ENCODE peak calls at places on chromosomes 7 and 10, in eight cellular contexts. W is A549, H is MCF 10A, R is fibroblast of lung, I is RWPE1, J is endothelial cell, O is AG09309, D is lower lobe of right lung. T is an unnamed sample.
A peak's percentile ranks its signal among the peaks of the same experiment; 100 is the strongest.

GRCh38 chr7:96499532-96499931 is 177.6 kb upstream of the SLC25A13 start:
- DNase-seq in W (no peak), H (no peak), R (no peak), I (no peak), J (no peak), O (no peak), D (no peak), T (no peak)

GRCh38 chr10:35058134-35058533 is 32.0 kb downstream of the CUL2 start:
- DNase-seq in W (peak; percentile 44), H (peak; percentile 79), R (peak; percentile 96), I (peak; percentile 78), J (no peak), O (peak; percentile 78), D (no peak), T (peak; percentile 46)

GRCh38 chr7:66043681-66044497 is 31.7 kb upstream of the ASL start:
- DNase-seq in W (no peak), H (no peak), R (peak; percentile 41), I (no peak), J (peak; percentile 41), O (no peak), D (peak; percentile 81), T (peak; percentile 39)

GRCh38 chr7:81846398-81846797 is 76.6 kb upstream of the HGF start:
- DNase-seq in W (no peak), H (peak; percentile 2), R (peak; percentile 40), I (no peak), J (no peak), O (no peak), D (no peak), T (no peak)

GRCh38 chr7:48031111-48031510 is 2.2 kb upstream of the SUN3 start:
- DNase-seq in W (no peak), H (no peak), R (no peak), I (no peak), J (no peak), O (no peak), D (no peak), T (no peak)

GRCh38 chr7:99096124-99096887 is 47.6 kb downstream of the SMURF1 start:
- DNase-seq in W (no peak), H (no peak), R (no peak), I (no peak), J (no peak), O (no peak), D (no peak), T (no peak)

GRCh38 chr7:157233677-157234076 is 95.0 kb downstream of the UBE3C start:
- DNase-seq in W (no peak), H (peak; percentile 48), R (peak; percentile 13), I (no peak), J (no peak), O (peak; percentile 47), D (no peak), T (no peak)

GRCh38 chr10:125646311-125646710 is 36.7 kb downstream of the TEX36 start:
- DNase-seq in W (no peak), H (no peak), R (no peak), I (no peak), J (no peak), O (no peak), D (no peak), T (no peak)

GRCh38 chr7:7793249-7793648 is 74.8 kb upstream of the RPA3 start:
- DNase-seq in W (no peak), H (no peak), R (no peak), I (no peak), J (no peak), O (no peak), D (no peak), T (no peak)

GRCh38 chr7:7798510-7798909 is 80.1 kb upstream of the RPA3 start:
- DNase-seq in W (no peak), H (no peak), R (no peak), I (no peak), J (no peak), O (no peak), D (no peak), T (no peak)

GRCh38 chr7:7795203-7795602 is 76.8 kb upstream of the RPA3 start:
- DNase-seq in W (no peak), H (no peak), R (no peak), I (no peak), J (no peak), O (no peak), D (no peak), T (no peak)

GRCh38 chr7:7793921-7794320 is 75.5 kb upstream of the RPA3 start:
- DNase-seq in W (no peak), H (no peak), R (no peak), I (no peak), J (no peak), O (no peak), D (no peak), T (no peak)

GRCh38 chr7:7795736-7796135 is 77.3 kb upstream of the RPA3 start:
- DNase-seq in W (peak; percentile 9), H (peak; percentile 12), R (peak; percentile 63), I (peak; percentile 33), J (no peak), O (no peak), D (no peak), T (peak; percentile 44)
- TF ChIP-seq CTCF in W (no peak), H (no peak), R (no peak), I (no peak), J (no peak), O (no peak), D (no peak), T (no peak)

DNA sequence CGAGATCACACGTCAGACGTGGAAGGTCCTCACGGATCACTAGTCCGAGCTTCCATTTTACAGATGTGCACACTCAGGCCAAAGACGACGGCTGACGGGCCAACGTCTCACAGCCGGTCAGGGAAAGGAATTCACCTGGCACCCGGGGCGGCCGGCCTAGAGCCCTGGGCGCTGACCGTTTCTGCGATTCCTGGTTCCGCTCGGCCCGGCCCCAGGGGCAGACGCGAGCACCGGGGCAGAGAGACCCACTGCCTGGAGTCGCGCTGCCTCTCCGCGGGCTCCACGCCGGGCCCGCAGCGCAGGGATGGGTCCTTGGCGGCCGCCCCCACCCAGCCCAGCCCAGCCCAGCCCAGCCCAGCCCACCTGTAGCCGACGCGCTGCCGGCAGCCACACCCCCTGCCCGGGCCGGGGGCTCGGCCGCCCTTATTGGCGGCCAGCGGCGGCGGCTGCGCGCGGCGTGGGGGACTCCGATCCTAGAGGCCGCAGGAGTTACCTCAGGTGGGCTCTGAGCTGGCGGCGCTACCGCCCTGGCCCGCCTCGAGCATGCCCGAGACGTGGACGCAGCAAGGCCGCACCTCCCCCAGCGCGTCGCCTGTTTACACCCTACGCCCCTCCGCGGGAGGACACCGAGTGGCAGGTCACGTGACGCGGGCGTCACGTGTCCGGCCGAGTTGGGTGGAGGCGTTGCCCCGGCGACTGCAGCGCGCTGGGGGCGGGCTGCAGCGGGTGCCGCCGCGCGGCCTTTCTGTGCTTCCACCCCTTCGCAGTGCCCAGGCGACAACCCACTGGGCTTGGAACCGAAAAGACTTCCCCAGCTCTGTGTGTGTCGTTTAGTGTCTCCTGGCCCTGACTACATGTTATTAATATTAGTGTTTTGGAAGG is 78.1 kb downstream of the ZFAND4 start:
- DNase-seq in W (peak; percentile 61), H (peak; percentile 89), R (peak; percentile 89), I (peak; percentile 80), J (peak; percentile 92), O (peak; percentile 62), D (peak; percentile 96), T (peak; percentile 93)
- TF ChIP-seq CTCF in W (no peak), H (no peak), R (no peak), I (no peak), J (no peak), O (peak; percentile 6), D (peak; percentile 16), T (no peak)

GRCh38 chr7:42831953-42832522 is 79.8 kb downstream of the C7orf25 start:
- DNase-seq in W (no peak), H (no peak), R (no peak), I (no peak), J (no peak), O (no peak), D (no peak), T (no peak)

GRCh38 chr7:42833411-42833810 is 78.5 kb downstream of the C7orf25 start:
- DNase-seq in W (no peak), H (no peak), R (peak; percentile 14), I (no peak), J (no peak), O (no peak), D (no peak), T (no peak)

GRCh38 chr7:42832672-42833071 is 79.2 kb downstream of the C7orf25 start:
- DNase-seq in W (no peak), H (no peak), R (no peak), I (no peak), J (no peak), O (no peak), D (no peak), T (no peak)

DNA sequence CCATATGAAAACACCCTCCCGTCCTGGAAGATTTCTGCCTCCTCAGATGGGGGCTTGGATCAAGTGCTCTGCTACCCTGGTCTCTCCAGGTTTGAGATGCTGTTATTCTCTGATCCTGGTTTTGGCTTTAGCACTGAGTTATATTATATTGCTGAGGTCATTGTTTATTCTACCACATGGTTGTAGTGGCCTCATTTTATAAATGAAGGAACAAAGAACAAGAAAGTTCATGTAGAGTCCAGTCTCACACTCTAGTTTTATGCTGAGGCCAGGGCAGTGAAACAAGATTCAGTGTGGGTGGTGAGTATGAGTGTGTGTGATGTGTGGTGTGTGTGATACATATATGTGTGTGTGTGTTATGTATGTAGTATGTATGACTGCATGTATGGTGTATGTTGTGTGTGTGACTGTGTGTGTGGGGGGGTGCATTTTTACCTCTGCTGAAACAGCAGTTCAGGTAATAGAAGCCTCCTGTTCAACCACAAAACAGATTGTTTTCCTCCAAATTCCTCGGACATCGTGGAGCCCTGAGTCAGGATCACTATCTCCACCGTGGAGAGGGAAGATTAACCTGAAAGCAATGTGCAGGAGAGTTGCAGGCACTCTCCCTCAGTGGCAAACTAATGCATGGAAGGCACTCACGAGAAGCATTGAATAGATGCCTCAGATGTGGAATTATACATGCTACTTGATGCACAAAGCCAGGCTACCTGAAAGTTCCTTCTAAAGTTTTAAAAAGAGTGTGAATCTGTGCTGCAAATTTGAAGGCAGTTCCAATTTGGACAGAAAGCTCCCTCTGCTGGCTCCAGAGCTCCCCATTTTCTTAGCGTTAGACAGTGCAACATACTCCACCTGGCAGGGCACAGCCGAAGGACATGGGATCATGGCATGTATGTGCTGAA is 80.6 kb downstream of the C7orf25 start:
- DNase-seq in W (no peak), H (peak; percentile 61), R (peak; percentile 66), I (peak; percentile 53), J (peak; percentile 28), O (peak; percentile 5), D (peak; percentile 49), T (peak; percentile 40)
- TF ChIP-seq CTCF in W (peak; percentile 47), H (peak; percentile 61), R (peak; percentile 79), I (peak; percentile 88), J (no peak), O (peak; percentile 76), D (peak; percentile 54), T (no peak)

DNA sequence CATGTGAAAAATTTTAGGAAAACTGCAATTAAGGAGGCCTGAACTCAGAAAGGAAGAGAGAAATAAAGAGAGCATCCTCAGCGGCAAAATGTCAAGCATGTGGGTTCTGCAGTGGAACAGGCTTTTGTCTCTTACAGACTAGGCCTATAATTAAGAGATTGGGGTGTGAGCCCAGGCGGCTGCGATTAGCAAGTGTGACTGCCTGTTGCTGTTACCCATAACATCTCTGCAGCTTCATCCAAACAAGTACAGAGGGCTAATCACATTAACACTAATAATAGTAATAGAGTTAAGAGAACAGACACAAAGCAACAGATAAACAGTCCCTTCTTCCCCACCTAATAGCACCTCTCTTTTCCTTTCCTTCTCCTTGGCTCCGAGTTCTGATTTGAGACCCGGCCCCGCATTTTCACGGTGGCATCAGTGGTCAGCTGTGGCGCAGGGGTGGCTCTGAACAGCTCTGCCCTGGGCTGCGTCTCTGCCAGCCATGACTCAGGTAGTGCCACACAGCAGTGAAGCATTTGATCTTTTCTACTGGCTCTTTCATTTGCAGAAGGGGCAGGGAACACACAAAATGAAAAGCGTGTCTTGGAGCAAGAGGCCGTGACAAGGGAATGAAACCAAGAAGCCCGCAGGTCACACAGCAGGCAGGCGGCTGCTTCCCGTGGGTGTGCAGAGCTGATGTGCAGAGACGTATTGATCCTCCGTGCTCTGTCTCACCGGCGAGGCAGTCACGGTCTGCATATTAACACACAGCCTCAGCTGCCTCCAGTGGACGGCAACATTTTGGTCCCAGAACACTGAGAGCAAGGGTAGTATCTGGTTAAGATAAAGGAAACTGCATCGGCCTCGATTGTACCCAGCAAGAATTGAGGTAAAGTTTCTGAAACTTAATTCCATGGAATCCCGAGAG is 103.1 kb downstream of the KLF6 start:
- DNase-seq in W (no peak), H (no peak), R (peak; percentile 25), I (no peak), J (no peak), O (no peak), D (no peak), T (peak; percentile 35)
- TF ChIP-seq CTCF in W (no peak), H (no peak), R (no peak), I (no peak), J (no peak), O (no peak), D (no peak), T (no peak)